ENCODE peak calls at places on chromosome 12, in ten cellular contexts. One of them, this sample, is unnamed.

GRCh38 chr12:113246478-113247122 is 25.3 kb downstream of the TPCN1 start:
- DNase-seq in type B pancreatic cell: no peak
- DNase-seq in neural progenitor cell: no peak
- DNase-seq in amniotic stem cell: no peak
- DNase-seq in heart left ventricle: no peak
- DNase-seq in activated CD4-positive, alpha-beta T cell treated with anti-CD3 and anti-CD28 coated beads for 24 hours: no peak
- DNase-seq in H9: peak
- DNase-seq in PC-9: peak
- DNase-seq in GM18507: no peak
- DNase-seq in HTR-8/SVneo: no peak
- DNase-seq in this sample: no peak

GRCh38 chr12:40170593-40170992 is 54.2 kb upstream of the LRRK2 start:
- DNase-seq in neural progenitor cell: no peak
- DNase-seq in amniotic stem cell: no peak
- DNase-seq in activated CD4-positive, alpha-beta T cell treated with anti-CD3 and anti-CD28 coated beads for 24 hours: no peak
- DNase-seq in PC-9: no peak
- DNase-seq in type B pancreatic cell: no peak
- DNase-seq in heart left ventricle: no peak
- DNase-seq in HTR-8/SVneo: no peak
- DNase-seq in H9: no peak
- DNase-seq in GM18507: no peak
- DNase-seq in this sample: no peak

GRCh38 chr12:121072147-121072546 is 33.1 kb upstream of the OASL start:
- DNase-seq in GM18507: no peak
- DNase-seq in HTR-8/SVneo: no peak
- DNase-seq in heart left ventricle: no peak
- DNase-seq in H9: no peak
- DNase-seq in activated CD4-positive, alpha-beta T cell treated with anti-CD3 and anti-CD28 coated beads for 24 hours: no peak
- DNase-seq in PC-9: no peak
- DNase-seq in amniotic stem cell: no peak
- DNase-seq in neural progenitor cell: no peak
- DNase-seq in type B pancreatic cell: no peak
- DNase-seq in this sample: no peak

GRCh38 chr12:7039403-7039802 is 21.1 kb upstream of the C1S start:
- DNase-seq in GM18507: no peak
- DNase-seq in type B pancreatic cell: no peak
- DNase-seq in amniotic stem cell: no peak
- DNase-seq in PC-9: no peak
- DNase-seq in neural progenitor cell: no peak
- DNase-seq in activated CD4-positive, alpha-beta T cell treated with anti-CD3 and anti-CD28 coated beads for 24 hours: no peak
- DNase-seq in HTR-8/SVneo: no peak
- DNase-seq in H9: no peak
- DNase-seq in heart left ventricle: no peak
- DNase-seq in this sample: no peak

GRCh38 chr12:124976999-124977398 is 11.9 kb downstream of the DHX37 start:
- DNase-seq in type B pancreatic cell: no peak
- DNase-seq in heart left ventricle: no peak
- DNase-seq in amniotic stem cell: no peak
- DNase-seq in neural progenitor cell: no peak
- DNase-seq in activated CD4-positive, alpha-beta T cell treated with anti-CD3 and anti-CD28 coated beads for 24 hours: no peak
- DNase-seq in GM18507: no peak
- DNase-seq in PC-9: no peak
- DNase-seq in H9: no peak
- DNase-seq in HTR-8/SVneo: no peak
- DNase-seq in this sample: no peak

GRCh38 chr12:131147293-131147692 is 193.6 kb downstream of the ADGRD1 start:
- DNase-seq in neural progenitor cell: no peak
- DNase-seq in PC-9: no peak
- DNase-seq in GM18507: no peak
- DNase-seq in HTR-8/SVneo: no peak
- DNase-seq in activated CD4-positive, alpha-beta T cell treated with anti-CD3 and anti-CD28 coated beads for 24 hours: no peak
- DNase-seq in heart left ventricle: no peak
- DNase-seq in type B pancreatic cell: no peak
- DNase-seq in H9: no peak
- DNase-seq in amniotic stem cell: no peak
- DNase-seq in this sample: no peak

GRCh38 chr12:131573631-131574396 is 137.1 kb upstream of the SFSWAP start:
- DNase-seq in GM18507: no peak
- DNase-seq in activated CD4-positive, alpha-beta T cell treated with anti-CD3 and anti-CD28 coated beads for 24 hours: no peak
- DNase-seq in heart left ventricle: no peak
- DNase-seq in neural progenitor cell: no peak
- DNase-seq in HTR-8/SVneo: no peak
- DNase-seq in PC-9: no peak
- DNase-seq in type B pancreatic cell: no peak
- DNase-seq in amniotic stem cell: no peak
- DNase-seq in H9: no peak
- DNase-seq in this sample: no peak

GRCh38 chr12:104547239-104547638 is 90.5 kb downstream of the CHST11 start:
- DNase-seq in neural progenitor cell: no peak
- DNase-seq in H9: no peak
- DNase-seq in type B pancreatic cell: no peak
- DNase-seq in activated CD4-positive, alpha-beta T cell treated with anti-CD3 and anti-CD28 coated beads for 24 hours: no peak
- DNase-seq in HTR-8/SVneo: no peak
- DNase-seq in amniotic stem cell: no peak
- DNase-seq in PC-9: no peak
- DNase-seq in heart left ventricle: no peak
- DNase-seq in GM18507: no peak
- DNase-seq in this sample: no peak

GRCh38 chr12:106304001-106304421 is 1.5 kb downstream of the TCP11L2 start:
- DNase-seq in neural progenitor cell: peak
- DNase-seq in H9: no peak
- DNase-seq in amniotic stem cell: no peak
- DNase-seq in heart left ventricle: no peak
- DNase-seq in GM18507: no peak
- DNase-seq in type B pancreatic cell: no peak
- DNase-seq in activated CD4-positive, alpha-beta T cell treated with anti-CD3 and anti-CD28 coated beads for 24 hours: no peak
- DNase-seq in PC-9: no peak
- DNase-seq in HTR-8/SVneo: no peak
- DNase-seq in this sample: no peak

GRCh38 chr12:1993871-1994371 is 10.3 kb downstream of the DCP1B start:
- DNase-seq in type B pancreatic cell: no peak
- DNase-seq in H9: no peak
- DNase-seq in amniotic stem cell: no peak
- DNase-seq in neural progenitor cell: no peak
- DNase-seq in activated CD4-positive, alpha-beta T cell treated with anti-CD3 and anti-CD28 coated beads for 24 hours: no peak
- DNase-seq in heart left ventricle: no peak
- DNase-seq in PC-9: no peak
- DNase-seq in GM18507: no peak
- DNase-seq in HTR-8/SVneo: no peak
- DNase-seq in this sample: peak

GRCh38 chr12:4111010-4111409 is 162.6 kb upstream of the CCND2 start:
- DNase-seq in GM18507: no peak
- DNase-seq in amniotic stem cell: no peak
- DNase-seq in neural progenitor cell: no peak
- DNase-seq in PC-9: no peak
- DNase-seq in H9: no peak
- DNase-seq in type B pancreatic cell: no peak
- DNase-seq in HTR-8/SVneo: no peak
- DNase-seq in activated CD4-positive, alpha-beta T cell treated with anti-CD3 and anti-CD28 coated beads for 24 hours: no peak
- DNase-seq in heart left ventricle: no peak
- DNase-seq in this sample: no peak

GRCh38 chr12:52296572-52297215 is 5.4 kb upstream of the KRT81 start:
- DNase-seq in HTR-8/SVneo: no peak
- DNase-seq in amniotic stem cell: no peak
- DNase-seq in PC-9: no peak
- DNase-seq in activated CD4-positive, alpha-beta T cell treated with anti-CD3 and anti-CD28 coated beads for 24 hours: no peak
- DNase-seq in type B pancreatic cell: no peak
- DNase-seq in neural progenitor cell: no peak
- DNase-seq in heart left ventricle: no peak
- DNase-seq in GM18507: no peak
- DNase-seq in H9: peak
- DNase-seq in this sample: no peak

GRCh38 chr12:53061404-53062010 is 11.6 kb downstream of the TNS2 start:
- DNase-seq in activated CD4-positive, alpha-beta T cell treated with anti-CD3 and anti-CD28 coated beads for 24 hours: no peak
- DNase-seq in neural progenitor cell: peak
- DNase-seq in type B pancreatic cell: peak
- DNase-seq in HTR-8/SVneo: no peak
- DNase-seq in PC-9: peak
- DNase-seq in GM18507: no peak
- DNase-seq in heart left ventricle: no peak
- DNase-seq in H9: peak
- DNase-seq in amniotic stem cell: no peak
- DNase-seq in this sample: no peak

GRCh38 chr12:41189395-41190251 is 1.5 kb downstream of the PDZRN4 start:
- DNase-seq in heart left ventricle: no peak
- DNase-seq in GM18507: no peak
- DNase-seq in PC-9: no peak
- DNase-seq in neural progenitor cell: peak
- DNase-seq in HTR-8/SVneo: no peak
- DNase-seq in amniotic stem cell: no peak
- DNase-seq in activated CD4-positive, alpha-beta T cell treated with anti-CD3 and anti-CD28 coated beads for 24 hours: no peak
- DNase-seq in H9: peak
- DNase-seq in type B pancreatic cell: no peak
- DNase-seq in this sample: no peak

GRCh38 chr12:27460471-27460978 is 14.0 kb downstream of the SMCO2 start:
- DNase-seq in activated CD4-positive, alpha-beta T cell treated with anti-CD3 and anti-CD28 coated beads for 24 hours: no peak
- DNase-seq in type B pancreatic cell: no peak
- DNase-seq in heart left ventricle: no peak
- DNase-seq in neural progenitor cell: no peak
- DNase-seq in GM18507: no peak
- DNase-seq in HTR-8/SVneo: peak
- DNase-seq in H9: no peak
- DNase-seq in amniotic stem cell: no peak
- DNase-seq in PC-9: peak
- DNase-seq in this sample: peak

GRCh38 chr12:27343255-27344000 is 10.8 kb downstream of the BMAL2 start:
- DNase-seq in activated CD4-positive, alpha-beta T cell treated with anti-CD3 and anti-CD28 coated beads for 24 hours: no peak
- DNase-seq in neural progenitor cell: no peak
- DNase-seq in heart left ventricle: no peak
- DNase-seq in amniotic stem cell: peak
- DNase-seq in PC-9: peak
- DNase-seq in H9: no peak
- DNase-seq in HTR-8/SVneo: peak
- DNase-seq in type B pancreatic cell: no peak
- DNase-seq in GM18507: no peak
- DNase-seq in this sample: peak